ENCODE peak calls at places on chromosomes 3 and 15, in six cellular contexts. Z, R, F, W, X and P are unnamed samples.

GRCh38 chr15:69755571-69756310 is 303.1 kb downstream of the RPLP1 start:
- DNase-seq in Z (peak), R (peak), F (no peak), W (no peak), X (no peak), P (no peak)

GRCh38 chr3:36843065-36844051 is 79.0 kb upstream of the DCLK3 start:
- DNase-seq in Z (no peak), R (peak), F (no peak), W (no peak), X (peak), P (peak)

GRCh38 chr3:46612324-46612723 is at the start of gene FAM240A:
- DNase-seq in Z (no peak), R (no peak), F (no peak), W (no peak), X (no peak), P (no peak)

GRCh38 chr15:48627260-48627969 is 18.1 kb downstream of the FBN1 start:
- DNase-seq in Z (no peak), R (no peak), F (no peak), W (no peak), X (no peak), P (no peak)

GRCh38 chr15:77021803-77022381 is 27.0 kb downstream of the PSTPIP1 start:
- DNase-seq in Z (peak), R (peak), F (no peak), W (no peak), X (no peak), P (no peak)

GRCh38 chr15:65420975-65421359 is 1.8 kb downstream of the IGDCC4 start:
- DNase-seq in Z (no peak), R (no peak), F (no peak), W (no peak), X (no peak), P (no peak)

GRCh38 chr15:81929557-81929956 is 116.3 kb downstream of the MEX3B start:
- DNase-seq in Z (no peak), R (no peak), F (no peak), W (no peak), X (no peak), P (no peak)

GRCh38 chr3:133410191-133410892 is 10.5 kb downstream of the BFSP2 start:
- DNase-seq in Z (no peak), R (no peak), F (no peak), W (no peak), X (no peak), P (no peak)

GRCh38 chr3:175002732-175003143 is 143.6 kb downstream of the NAALADL2 start:
- DNase-seq in Z (no peak), R (no peak), F (no peak), W (peak), X (no peak), P (no peak)

GRCh38 chr3:105876745-105877624 is 8.2 kb upstream of the CBLB start:
- DNase-seq in Z (no peak), R (no peak), F (no peak), W (no peak), X (no peak), P (no peak)
- H3K27ac ChIP-seq in Z (no peak), R (no peak), F (no peak), W (no peak), X (no peak), P (no peak)

DNA sequence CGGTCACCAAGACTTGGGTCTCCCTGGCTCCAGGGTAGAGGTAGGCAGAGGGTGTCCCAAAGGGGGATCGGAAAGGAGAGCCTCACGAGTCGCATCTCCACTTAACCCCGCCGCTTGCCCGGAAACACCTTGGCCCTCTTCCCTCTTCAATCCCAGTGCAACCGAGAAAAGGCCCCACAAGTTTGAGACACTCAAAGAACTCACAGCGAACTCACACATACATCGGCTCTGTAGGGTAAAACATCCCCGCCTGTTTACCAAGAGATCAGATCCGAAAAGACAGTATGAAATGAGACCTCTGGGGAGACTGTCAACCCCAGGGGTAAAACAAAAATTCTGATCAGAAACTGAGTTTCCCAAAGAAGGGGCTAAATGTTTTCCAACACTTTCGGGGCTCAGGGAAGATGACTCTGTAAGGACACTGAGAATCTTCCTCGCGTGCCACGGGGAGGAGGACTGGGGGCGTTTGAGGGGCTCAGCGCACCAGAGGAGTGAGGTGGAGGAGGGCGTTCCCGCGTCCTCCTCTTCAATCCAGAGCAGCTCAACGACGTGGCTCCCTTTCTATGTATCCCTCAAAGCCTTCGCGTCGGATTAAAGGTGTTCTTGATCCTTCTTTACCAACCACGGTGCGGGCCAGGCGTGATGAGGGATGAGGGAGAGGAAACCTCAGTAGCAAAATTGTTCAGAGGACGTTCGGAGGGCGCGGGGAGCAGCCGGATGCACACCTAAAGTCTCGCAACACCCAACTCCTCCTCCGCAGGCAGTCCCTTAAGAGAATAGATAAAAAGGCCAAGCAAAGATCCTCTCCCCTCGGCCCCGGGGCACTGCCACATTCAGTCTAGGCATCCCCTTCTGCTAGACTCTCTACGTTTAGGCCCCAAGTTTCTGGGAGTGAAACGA is 3.7 kb downstream of the WNT5A start:
- DNase-seq in Z (no peak), R (no peak), F (no peak), W (no peak), X (peak), P (no peak)
- H3K27ac ChIP-seq in Z (no peak), R (no peak), F (no peak), W (peak), X (no peak), P (no peak)

GRCh38 chr3:122973893-122974615 is 53.5 kb downstream of the SEMA5B start:
- DNase-seq in Z (no peak), R (no peak), F (no peak), W (no peak), X (no peak), P (no peak)

GRCh38 chr3:122974764-122975162 is 52.8 kb downstream of the SEMA5B start:
- DNase-seq in Z (no peak), R (no peak), F (peak), W (no peak), X (no peak), P (no peak)

GRCh38 chr3:122975924-122976293 is 51.7 kb downstream of the SEMA5B start:
- DNase-seq in Z (no peak), R (no peak), F (no peak), W (no peak), X (no peak), P (no peak)

GRCh38 chr3:122977645-122978466 is 49.7 kb downstream of the SEMA5B start:
- DNase-seq in Z (no peak), R (no peak), F (peak), W (peak), X (peak), P (no peak)

GRCh38 chr3:122975163-122975923 is 52.2 kb downstream of the SEMA5B start:
- DNase-seq in Z (no peak), R (peak), F (no peak), W (no peak), X (no peak), P (no peak)
- H3K27ac ChIP-seq in Z (peak), R (no peak), F (peak), W (peak), X (no peak), P (no peak)

GRCh38 chr3:184016169-184016570 is 1.5 kb downstream of the ABCC5 start:
- DNase-seq in Z (no peak), R (no peak), F (no peak), W (no peak), X (no peak), P (no peak)
- H3K27ac ChIP-seq in Z (no peak), R (peak), F (no peak), W (no peak), X (no peak), P (no peak)

GRCh38 chr3:153785901-153786300 is 335.3 kb upstream of the ARHGEF26 start:
- DNase-seq in Z (no peak), R (no peak), F (no peak), W (no peak), X (no peak), P (peak)

GRCh38 chr3:153783106-153783505 is 338.1 kb upstream of the ARHGEF26 start:
- DNase-seq in Z (no peak), R (no peak), F (no peak), W (no peak), X (no peak), P (no peak)

GRCh38 chr3:153789380-153789779 is 331.8 kb upstream of the ARHGEF26 start:
- DNase-seq in Z (no peak), R (no peak), F (no peak), W (no peak), X (no peak), P (no peak)

GRCh38 chr3:153783804-153784203 is 337.4 kb upstream of the ARHGEF26 start:
- DNase-seq in Z (no peak), R (no peak), F (no peak), W (no peak), X (no peak), P (no peak)
- H3K27ac ChIP-seq in Z (no peak), R (no peak), F (no peak), W (no peak), X (no peak), P (no peak)

DNA sequence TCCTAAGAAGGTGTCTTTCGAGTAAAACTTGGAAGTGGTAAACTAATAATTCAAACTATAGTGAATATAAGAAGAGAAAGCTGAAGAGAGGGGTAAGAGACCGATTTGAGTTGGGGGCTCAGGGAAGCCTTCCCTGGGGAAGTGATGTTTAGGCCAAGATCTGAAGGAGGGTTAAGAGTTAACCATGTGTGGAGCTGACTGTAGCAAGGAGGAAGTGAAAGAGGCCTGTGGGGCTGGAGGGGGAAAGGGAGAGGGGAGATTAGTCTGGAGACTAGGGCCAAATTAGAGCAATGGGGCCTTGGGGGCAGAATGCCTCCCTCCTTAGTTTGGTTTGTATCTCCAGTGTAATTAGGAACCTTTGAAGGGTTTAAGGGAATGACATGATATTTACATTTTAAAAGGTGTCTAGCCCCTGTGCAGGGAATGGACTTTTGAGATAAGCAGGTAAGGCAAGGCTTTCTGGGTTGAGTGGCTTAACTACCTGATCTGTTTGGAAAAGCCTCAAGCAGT is 2.2 kb downstream of the ZNF592 start:
- DNase-seq in Z (no peak), R (no peak), F (no peak), W (no peak), X (no peak), P (no peak)
- H3K27ac ChIP-seq in Z (peak), R (peak), F (peak), W (no peak), X (no peak), P (no peak)

GRCh38 chr3:70871909-70872656 is 559.6 kb upstream of the MDFIC2 start:
- DNase-seq in Z (no peak), R (no peak), F (no peak), W (no peak), X (no peak), P (no peak)
- H3K27ac ChIP-seq in Z (no peak), R (no peak), F (no peak), W (peak), X (no peak), P (no peak)

DNA sequence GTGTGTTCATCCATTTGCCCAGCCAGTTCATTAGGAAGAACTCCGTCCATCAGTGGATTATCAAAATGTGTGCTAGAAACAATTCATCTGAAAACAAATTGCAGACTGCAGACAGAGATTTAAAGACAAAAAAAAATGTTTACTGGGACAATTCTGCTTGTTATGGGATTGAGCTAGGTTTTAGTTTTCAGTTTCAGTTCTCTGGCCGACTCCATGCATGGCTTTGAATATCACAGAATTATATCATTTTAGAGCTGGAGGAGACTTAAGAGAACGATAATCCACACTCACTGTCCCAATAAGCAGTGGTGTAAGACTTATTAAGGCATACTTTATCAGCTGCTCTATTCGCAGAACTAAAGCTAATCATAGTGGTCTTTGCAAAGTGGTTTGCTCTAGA is 51.1 kb downstream of the TFG start:
- DNase-seq in Z (no peak), R (no peak), F (no peak), W (no peak), X (no peak), P (no peak)
- H3K27ac ChIP-seq in Z (no peak), R (no peak), F (no peak), W (no peak), X (no peak), P (no peak)

DNA sequence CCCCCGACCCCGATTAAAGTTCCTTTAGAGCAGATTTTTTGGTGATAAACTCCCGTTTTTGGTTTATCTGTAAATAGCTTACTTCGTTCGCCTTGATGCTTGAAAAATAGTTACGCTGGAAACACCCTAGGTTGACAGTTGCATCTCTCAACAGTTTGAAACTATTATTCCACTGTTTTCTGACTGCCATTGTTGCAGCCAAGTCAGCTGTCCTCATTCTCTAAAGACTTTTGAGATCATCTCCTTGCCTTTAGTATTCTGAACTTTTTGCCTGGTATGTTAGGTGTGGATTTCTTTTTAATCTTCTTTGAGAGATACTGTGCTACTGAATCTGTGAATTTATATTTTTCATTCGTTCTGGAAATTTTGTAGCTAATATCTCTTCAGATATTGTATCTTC is 122.7 kb upstream of the NSMCE3 start:
- DNase-seq in Z (no peak), R (no peak), F (no peak), W (no peak), X (no peak), P (no peak)
- H3K27ac ChIP-seq in Z (no peak), R (no peak), F (no peak), W (no peak), X (no peak), P (no peak)

GRCh38 chr15:62165029-62165792 is at the start of gene C2CD4B:
- DNase-seq in Z (peak), R (peak), F (no peak), W (no peak), X (peak), P (no peak)

GRCh38 chr15:62164500-62165028 is 521 bp downstream of the C2CD4B start:
- DNase-seq in Z (no peak), R (no peak), F (no peak), W (no peak), X (peak), P (no peak)

GRCh38 chr15:62163397-62163796 is 1.7 kb downstream of the C2CD4B start:
- DNase-seq in Z (no peak), R (no peak), F (no peak), W (no peak), X (no peak), P (no peak)

GRCh38 chr15:62165793-62166380 is 802 bp upstream of the C2CD4B start:
- DNase-seq in Z (no peak), R (no peak), F (no peak), W (no peak), X (no peak), P (no peak)

GRCh38 chr15:62163847-62164499 is 1.1 kb downstream of the C2CD4B start:
- DNase-seq in Z (peak), R (no peak), F (no peak), W (no peak), X (peak), P (no peak)
- H3K27ac ChIP-seq in Z (peak), R (no peak), F (no peak), W (no peak), X (no peak), P (no peak)